ENCODE peak calls at places on chromosomes 1 and 21, in five cellular contexts. I is NCI-H2107, N is GM23338, D is lung, W is NAMALWA. S is an unnamed sample.

GRCh38 chr1:2592672-2593071 is 6.1 kb downstream of the PRXL2B start:
- DNase-seq in W (no peak), I (no peak), N (no peak), D (no peak), S (no peak)

GRCh38 chr21:43273016-43273707 is 104.4 kb downstream of the CRYAA start:
- DNase-seq in W (no peak), D (no peak), N (no peak), I (no peak), S (no peak)

GRCh38 chr1:177164380-177165068 is at the start of gene ASTN1:
- DNase-seq in D (no peak), N (peak; percentile 85), I (no peak), W (no peak), S (no peak)

GRCh38 chr1:238823416-238823815 is 563.0 kb upstream of the CHRM3 start:
- DNase-seq in D (no peak), N (no peak), I (no peak), W (no peak), S (no peak)

GRCh38 chr1:95731466-95731865 is 497.5 kb downstream of the RWDD3 start:
- DNase-seq in I (no peak), W (no peak), D (no peak), N (no peak), S (no peak)

GRCh38 chr1:98327151-98327918 is 334.2 kb upstream of the SNX7 start:
- DNase-seq in W (no peak), I (no peak), N (no peak), D (no peak), S (no peak)

GRCh38 chr1:225888289-225888897 is 553 bp downstream of the LEFTY1 start:
- DNase-seq in D (no peak), W (no peak), I (no peak), N (no peak), S (no peak)

GRCh38 chr1:30743584-30744059 is 14.0 kb downstream of the LAPTM5 start:
- DNase-seq in N (no peak), D (no peak), W (peak; percentile 87), I (no peak), S (peak; percentile 70)

GRCh38 chr1:53142226-53142853 is at the start of gene SLC1A7:
- DNase-seq in W (no peak), D (no peak), N (no peak), I (no peak), S (no peak)

GRCh38 chr1:91830242-91831131 is 55.5 kb downstream of the TGFBR3 start:
- DNase-seq in N (no peak), D (peak; percentile 56), W (no peak), I (no peak), S (no peak)

GRCh38 chr1:227828773-227829172 is 13.3 kb downstream of the PRSS38 start:
- DNase-seq in N (no peak), W (no peak), I (no peak), D (no peak), S (no peak)

GRCh38 chr21:36909901-36910561 is 56.4 kb downstream of the HLCS start:
- DNase-seq in N (no peak), D (no peak), W (no peak), I (no peak), S (no peak)

GRCh38 chr21:28580585-28580984 is 412.1 kb downstream of the LTN1 start:
- DNase-seq in D (no peak), I (no peak), W (no peak), N (peak; percentile 52), S (no peak)

GRCh38 chr1:110945626-110946025 is 18.1 kb downstream of the LRIF1 start:
- DNase-seq in D (no peak), N (no peak), W (no peak), I (no peak), S (no peak)

GRCh38 chr1:40635763-40636500 is 29.6 kb downstream of the RIMS3 start:
- DNase-seq in W (no peak), N (no peak), I (no peak), D (no peak), S (no peak)

GRCh38 chr1:68107771-68108170 is 57.3 kb upstream of the DIRAS3 start:
- DNase-seq in W (no peak), D (no peak), I (no peak), N (no peak), S (no peak)

GRCh38 chr1:152036316-152037216 is at the start of gene S100A11:
- DNase-seq in D (peak; percentile 93), N (peak; percentile 75), W (peak; percentile 68), I (no peak), S (peak; percentile 86)

GRCh38 chr1:223515416-223515815 is 122.2 kb downstream of the CCDC185 start:
- DNase-seq in I (no peak), N (no peak), W (no peak), D (no peak), S (no peak)

GRCh38 chr1:108889706-108890105 is 12.9 kb downstream of the GPSM2 start:
- DNase-seq in D (no peak), N (no peak), W (no peak), I (no peak), S (no peak)